ENCODE peak calls at places on chromosomes 4 and X, in four cellular contexts. One of them, this sample, is unnamed.

GRCh38 chrX:96791559-96791958 is 92.1 kb upstream of the RPA4 start:
- DNase-seq in Caco-2: no peak
- DNase-seq in cardiac fibroblast: peak
- DNase-seq in GM23248: peak
- DNase-seq in this sample: peak

GRCh38 chr4:172149329-172149728 is 336.1 kb downstream of the GALNTL6 start:
- DNase-seq in Caco-2: no peak
- DNase-seq in cardiac fibroblast: no peak
- DNase-seq in GM23248: no peak
- DNase-seq in this sample: no peak

GRCh38 chr4:82758701-82759685 is 39.6 kb downstream of the SCD5 start:
- DNase-seq in Caco-2: no peak
- DNase-seq in cardiac fibroblast: no peak
- DNase-seq in GM23248: no peak
- DNase-seq in this sample: no peak

GRCh38 chr4:40502220-40502619 is 127.4 kb downstream of the RBM47 start:
- DNase-seq in Caco-2: no peak
- DNase-seq in cardiac fibroblast: no peak
- DNase-seq in GM23248: no peak
- DNase-seq in this sample: no peak

GRCh38 chr4:183936047-183936446 is 30.9 kb downstream of the STOX2 start:
- DNase-seq in Caco-2: no peak
- DNase-seq in cardiac fibroblast: no peak
- DNase-seq in GM23248: no peak
- DNase-seq in this sample: no peak

GRCh38 chr4:154517591-154517990 is 26.0 kb upstream of the DCHS2 start:
- DNase-seq in Caco-2: no peak
- DNase-seq in cardiac fibroblast: no peak
- DNase-seq in GM23248: no peak
- DNase-seq in this sample: no peak

GRCh38 chr4:141480950-141481349 is 155.4 kb upstream of the IL15 start:
- DNase-seq in Caco-2: no peak
- DNase-seq in cardiac fibroblast: no peak
- DNase-seq in GM23248: no peak
- DNase-seq in this sample: no peak

GRCh38 chr4:1113311-1114009 is at the start of gene RNF212:
- DNase-seq in Caco-2: no peak
- DNase-seq in cardiac fibroblast: no peak
- DNase-seq in GM23248: peak
- DNase-seq in this sample: no peak

GRCh38 chr4:188403272-188403671 is 264.0 kb downstream of the TRIML1 start:
- DNase-seq in Caco-2: no peak
- DNase-seq in cardiac fibroblast: no peak
- DNase-seq in GM23248: no peak
- DNase-seq in this sample: no peak

GRCh38 chr4:75892508-75892907 is 9.7 kb downstream of the PPEF2 start:
- DNase-seq in Caco-2: peak
- DNase-seq in cardiac fibroblast: no peak
- DNase-seq in GM23248: no peak
- DNase-seq in this sample: no peak

GRCh38 chr4:92304636-92305035 is 870 bp downstream of the GRID2 start:
- DNase-seq in Caco-2: no peak
- DNase-seq in cardiac fibroblast: peak
- DNase-seq in GM23248: no peak
- DNase-seq in this sample: no peak

GRCh38 chr4:92304073-92304472 is 307 bp downstream of the GRID2 start:
- DNase-seq in Caco-2: no peak
- DNase-seq in cardiac fibroblast: no peak
- DNase-seq in GM23248: no peak
- DNase-seq in this sample: no peak

GRCh38 chr4:92303621-92304027 is at the start of gene GRID2:
- DNase-seq in Caco-2: no peak
- DNase-seq in cardiac fibroblast: peak
- DNase-seq in GM23248: peak
- DNase-seq in this sample: peak

GRCh38 chr4:92305878-92306520 is 2.2 kb downstream of the GRID2 start:
- DNase-seq in Caco-2: no peak
- DNase-seq in cardiac fibroblast: no peak
- DNase-seq in GM23248: no peak
- DNase-seq in this sample: no peak

GRCh38 chr4:92305148-92305877 is 1.5 kb downstream of the GRID2 start:
- DNase-seq in Caco-2: no peak
- DNase-seq in cardiac fibroblast: peak
- DNase-seq in GM23248: peak
- DNase-seq in this sample: peak
- H3K4me3 ChIP-seq in Caco-2: no peak
- H3K4me3 ChIP-seq in cardiac fibroblast: peak
- H3K4me3 ChIP-seq in GM23248: peak
- H3K4me3 ChIP-seq in this sample: peak

DNA sequence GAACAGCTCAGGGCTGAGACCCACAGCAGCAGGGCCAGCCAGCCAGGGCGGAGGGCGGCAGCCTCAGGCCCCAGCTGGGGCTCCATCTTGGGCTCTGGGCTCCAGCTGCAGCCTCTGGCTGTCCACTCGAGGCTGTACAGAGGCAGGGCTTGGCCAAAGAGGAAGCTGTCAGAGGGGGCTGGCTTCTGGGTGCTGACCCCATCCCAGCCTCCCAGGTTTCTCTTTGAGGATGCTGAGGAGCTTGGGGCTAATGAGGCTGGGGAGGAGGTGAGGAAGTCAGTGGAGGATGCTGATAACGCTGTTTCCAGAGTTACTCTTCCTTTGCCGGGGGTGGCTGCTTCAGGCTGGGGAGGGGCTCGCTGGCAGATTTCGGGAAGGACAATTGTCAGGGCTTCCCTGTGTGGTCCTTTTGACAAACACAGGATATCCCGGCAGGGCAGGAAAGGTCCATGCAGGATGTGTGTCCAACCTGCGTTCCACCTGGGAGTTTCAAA is at the start of gene DIPK2B:
- DNase-seq in Caco-2: no peak
- DNase-seq in cardiac fibroblast: no peak
- DNase-seq in GM23248: no peak
- DNase-seq in this sample: no peak
- H3K4me3 ChIP-seq in Caco-2: no peak
- H3K4me3 ChIP-seq in cardiac fibroblast: no peak
- H3K4me3 ChIP-seq in GM23248: no peak
- H3K4me3 ChIP-seq in this sample: no peak

DNA sequence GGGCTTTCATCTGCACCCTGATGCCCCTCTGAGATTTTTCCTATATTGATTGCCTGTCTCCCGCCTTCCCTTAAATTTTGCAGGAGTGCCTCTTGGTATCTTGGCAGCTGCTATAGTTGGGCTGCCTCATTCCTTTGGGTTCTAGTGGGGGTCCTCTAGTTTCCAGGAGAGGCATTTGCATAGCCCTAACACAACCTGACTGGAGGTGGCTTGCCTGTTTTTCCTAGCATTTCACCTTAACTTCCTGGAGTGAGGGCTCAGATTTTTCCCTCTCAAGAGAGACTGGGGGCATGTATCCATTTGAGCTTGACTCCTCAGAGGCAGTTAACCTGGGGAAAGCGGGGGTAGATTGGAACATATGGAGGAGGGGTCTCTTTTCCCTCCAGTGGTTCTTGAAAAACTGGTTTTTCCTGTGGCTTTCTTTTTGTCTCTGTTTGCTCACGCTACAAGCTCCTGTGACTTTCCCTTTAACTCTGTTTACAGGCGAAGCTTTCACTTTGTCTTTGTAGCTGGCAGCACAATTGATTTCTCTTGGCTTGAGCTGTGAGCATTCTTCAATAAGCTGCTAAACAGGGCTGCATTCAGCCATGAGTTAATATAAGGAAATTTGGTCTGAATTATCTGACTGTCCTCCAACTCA is 45.9 kb downstream of the UGT2A3 start:
- DNase-seq in Caco-2: peak
- DNase-seq in cardiac fibroblast: no peak
- DNase-seq in GM23248: no peak
- DNase-seq in this sample: no peak
- H3K4me3 ChIP-seq in Caco-2: peak
- H3K4me3 ChIP-seq in cardiac fibroblast: no peak
- H3K4me3 ChIP-seq in GM23248: no peak
- H3K4me3 ChIP-seq in this sample: no peak

GRCh38 chrX:132481449-132481848 is 7.4 kb downstream of the MBNL3 start:
- DNase-seq in Caco-2: no peak
- DNase-seq in cardiac fibroblast: no peak
- DNase-seq in GM23248: no peak
- DNase-seq in this sample: no peak
- H3K4me3 ChIP-seq in Caco-2: no peak
- H3K4me3 ChIP-seq in cardiac fibroblast: no peak
- H3K4me3 ChIP-seq in GM23248: no peak
- H3K4me3 ChIP-seq in this sample: no peak

GRCh38 chr4:74412225-74412624 is 32.7 kb upstream of the AREG start:
- DNase-seq in Caco-2: no peak
- DNase-seq in cardiac fibroblast: no peak
- DNase-seq in GM23248: no peak
- DNase-seq in this sample: no peak
- H3K4me3 ChIP-seq in Caco-2: no peak
- H3K4me3 ChIP-seq in cardiac fibroblast: no peak
- H3K4me3 ChIP-seq in GM23248: no peak
- H3K4me3 ChIP-seq in this sample: no peak

GRCh38 chr4:153467154-153467896 is 1.2 kb downstream of the TMEM131L start:
- DNase-seq in Caco-2: peak
- DNase-seq in cardiac fibroblast: peak
- DNase-seq in GM23248: peak
- DNase-seq in this sample: peak

GRCh38 chr4:153467897-153468262 is 1.7 kb downstream of the TMEM131L start:
- DNase-seq in Caco-2: no peak
- DNase-seq in cardiac fibroblast: peak
- DNase-seq in GM23248: no peak
- DNase-seq in this sample: no peak

GRCh38 chr4:153465922-153466636 is at the start of gene TMEM131L:
- DNase-seq in Caco-2: peak
- DNase-seq in cardiac fibroblast: peak
- DNase-seq in GM23248: peak
- DNase-seq in this sample: peak

GRCh38 chr4:153465583-153465921 is 608 bp upstream of the TMEM131L start:
- DNase-seq in Caco-2: peak
- DNase-seq in cardiac fibroblast: peak
- DNase-seq in GM23248: peak
- DNase-seq in this sample: peak

GRCh38 chr4:153466637-153467153 is 535 bp downstream of the TMEM131L start:
- DNase-seq in Caco-2: no peak
- DNase-seq in cardiac fibroblast: no peak
- DNase-seq in GM23248: peak
- DNase-seq in this sample: no peak
- H3K4me3 ChIP-seq in Caco-2: peak
- H3K4me3 ChIP-seq in cardiac fibroblast: peak
- H3K4me3 ChIP-seq in GM23248: peak
- H3K4me3 ChIP-seq in this sample: peak

This sample was measured in MG63.